ENCODE peak calls at places on chromosomes 6 and 20, in eight cellular contexts. L, J, Z, V, Q, T, K and S are unnamed samples.

GRCh38 chr6:129634411-129635230 is 75.4 kb downstream of the ARHGAP18 start:
- DNase-seq in L (no peak), J (peak), Z (peak), V (peak), Q (no peak), T (no peak), K (no peak), S (no peak)

GRCh38 chr6:131053546-131054240 is 9.4 kb downstream of the EPB41L2 start:
- DNase-seq in L (no peak), J (peak), Z (no peak), V (no peak), Q (no peak), T (no peak), K (no peak), S (no peak)

GRCh38 chr6:152086223-152086873 is 278.9 kb downstream of the ESR1 start:
- DNase-seq in L (no peak), J (no peak), Z (no peak), V (no peak), Q (no peak), T (no peak), K (no peak), S (no peak)

GRCh38 chr6:36443498-36443844 is 671 bp downstream of the KCTD20 start:
- DNase-seq in L (no peak), J (no peak), Z (no peak), V (peak), Q (no peak), T (no peak), K (no peak), S (no peak)

GRCh38 chr20:7744411-7744810 is 195.8 kb downstream of the HAO1 start:
- DNase-seq in L (no peak), J (peak), Z (peak), V (no peak), Q (no peak), T (no peak), K (no peak), S (no peak)

GRCh38 chr6:12033770-12034169 is 21.7 kb downstream of the HIVEP1 start:
- DNase-seq in L (no peak), J (peak), Z (peak), V (no peak), Q (no peak), T (no peak), K (no peak), S (no peak)

GRCh38 chr6:119096683-119097310 is 18.3 kb upstream of the FAM184A start:
- DNase-seq in L (peak), J (peak), Z (peak), V (no peak), Q (no peak), T (no peak), K (no peak), S (peak)

GRCh38 chr20:17936791-17937687 is 31.6 kb downstream of the SNX5 start:
- DNase-seq in L (peak), J (peak), Z (peak), V (no peak), Q (no peak), T (no peak), K (no peak), S (no peak)

GRCh38 chr6:88761237-88762031 is 202.0 kb downstream of the RNGTT start:
- DNase-seq in L (no peak), J (no peak), Z (no peak), V (no peak), Q (no peak), T (no peak), K (no peak), S (no peak)

GRCh38 chr20:34235875-34236274 is 5.3 kb upstream of the ASIP start:
- DNase-seq in L (no peak), J (no peak), Z (no peak), V (no peak), Q (no peak), T (no peak), K (no peak), S (no peak)

GRCh38 chr6:103820148-103820547 is 1039.6 kb downstream of the HACE1 start:
- DNase-seq in L (no peak), J (no peak), Z (no peak), V (no peak), Q (no peak), T (no peak), K (no peak), S (no peak)

GRCh38 chr20:19723834-19724430 is 34.1 kb upstream of the RIN2 start:
- DNase-seq in L (no peak), J (no peak), Z (no peak), V (no peak), Q (no peak), T (no peak), K (no peak), S (no peak)

DNA sequence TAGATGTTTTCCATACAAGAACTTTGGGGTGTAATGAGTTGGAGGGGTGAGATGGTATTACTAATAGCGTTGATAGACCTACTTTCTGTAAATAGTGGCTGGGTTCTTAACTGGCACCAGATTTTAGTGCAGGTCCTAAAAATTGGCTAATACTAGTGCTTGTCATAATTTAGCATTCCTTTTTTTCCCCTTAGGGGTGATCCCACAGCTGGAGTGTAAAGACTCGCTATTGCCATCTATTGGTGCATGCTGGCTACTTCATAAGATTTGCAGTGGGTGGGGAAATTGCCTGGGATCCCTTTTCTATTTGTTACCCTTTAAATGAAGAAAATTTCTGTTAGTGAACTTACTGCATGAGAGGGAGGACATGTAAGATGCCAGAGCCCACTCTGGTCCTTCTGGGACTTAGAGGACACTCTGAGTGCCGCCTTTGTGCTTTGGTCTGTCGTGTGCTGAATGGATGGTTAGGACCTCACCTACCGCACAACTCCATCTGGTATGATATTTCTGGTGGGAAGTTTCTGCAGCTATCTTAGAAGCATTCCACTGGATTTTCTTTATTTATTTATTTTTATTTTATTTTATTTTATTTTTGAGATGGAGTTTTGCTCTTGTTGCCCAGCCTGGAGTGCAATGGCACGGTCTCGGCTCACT is 195.5 kb downstream of the JARID2 start:
- DNase-seq in L (peak), J (peak), Z (peak), V (peak), Q (no peak), T (peak), K (peak), S (peak)
- H3K4me3 ChIP-seq in L (no peak), J (no peak), Z (no peak), V (no peak), Q (no peak), T (no peak), K (no peak), S (no peak)

GRCh38 chr6:31203345-31203979 is 33.0 kb upstream of the POU5F1 start:
- DNase-seq in L (no peak), J (peak), Z (no peak), V (peak), Q (no peak), T (no peak), K (no peak), S (no peak)
- H3K4me3 ChIP-seq in L (no peak), J (peak), Z (peak), V (peak), Q (peak), T (peak), K (peak), S (peak)

DNA sequence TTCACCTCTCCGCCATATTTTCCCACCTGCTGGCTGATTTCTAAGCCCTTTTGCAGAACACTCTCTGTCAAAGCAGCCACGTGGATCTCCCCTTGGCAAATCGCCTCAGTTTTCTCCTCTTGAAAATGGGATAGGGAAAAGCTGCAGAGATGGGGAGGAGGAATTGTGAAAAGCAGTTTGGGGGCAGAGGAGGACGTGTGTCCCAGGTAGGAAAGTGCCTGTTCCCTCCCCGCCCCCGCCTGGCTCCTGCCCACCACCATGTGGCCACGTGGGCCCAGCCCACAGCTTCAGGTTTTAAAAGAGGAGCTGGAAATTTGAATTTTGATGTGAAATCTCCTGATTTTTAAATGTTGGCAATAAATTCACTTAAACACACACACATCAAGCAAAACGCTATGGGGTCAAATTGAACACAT is 3.6 kb upstream of the CEBPB start:
- DNase-seq in L (no peak), J (no peak), Z (no peak), V (no peak), Q (no peak), T (no peak), K (no peak), S (no peak)
- H3K4me3 ChIP-seq in L (no peak), J (no peak), Z (no peak), V (no peak), Q (no peak), T (no peak), K (no peak), S (no peak)

DNA sequence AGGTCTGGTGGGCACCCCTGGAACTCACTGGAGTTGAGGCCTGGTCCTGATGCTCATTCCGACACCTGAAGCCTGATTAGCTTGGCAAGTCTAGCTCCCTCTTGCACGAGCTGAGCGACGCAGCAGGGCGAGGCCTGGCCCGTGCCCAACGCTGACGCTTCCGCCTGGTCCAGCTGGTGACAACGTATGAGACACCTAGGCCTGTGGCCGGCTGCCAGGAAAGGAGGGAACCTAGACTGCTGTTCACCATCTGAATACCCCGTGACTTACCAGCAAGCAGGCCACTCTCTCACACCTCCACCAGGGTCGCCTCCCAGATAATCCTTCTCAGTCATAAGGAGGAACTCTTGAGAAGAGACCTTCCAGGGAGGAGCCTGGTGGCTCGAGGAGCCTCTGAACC is 24.5 kb downstream of the YTHDF1 start:
- DNase-seq in L (no peak), J (peak), Z (no peak), V (no peak), Q (no peak), T (no peak), K (no peak), S (no peak)
- H3K4me3 ChIP-seq in L (no peak), J (no peak), Z (no peak), V (no peak), Q (no peak), T (no peak), K (no peak), S (no peak)

GRCh38 chr20:23358923-23359572 is 2.9 kb upstream of the GZF1 start:
- DNase-seq in L (no peak), J (no peak), Z (no peak), V (no peak), Q (no peak), T (no peak), K (no peak), S (no peak)
- H3K4me3 ChIP-seq in L (no peak), J (no peak), Z (no peak), V (no peak), Q (no peak), T (no peak), K (no peak), S (no peak)